ENCODE peak calls at places on chromosomes 12 and 14, in ten cellular contexts. One of them, this sample, is unnamed.

GRCh38 chr14:59294662-59294992 is 106.2 kb downstream of the DAAM1 start:
- DNase-seq in stimulated activated CD4-positive, alpha-beta T cell treated with anti-CD3 and anti-CD28 coated beads, Interleukin-4, amount 100 ng/mL, for 48 hours: no peak
- DNase-seq in HS-5: no peak
- DNase-seq in activated CD8-positive, alpha-beta memory T cell treated with anti-CD3 and anti-CD28 coated beads for 24 hours: no peak
- DNase-seq in EL: no peak
- DNase-seq in NCI-H1092: no peak
- DNase-seq in T-helper 2 cell: no peak
- DNase-seq in nephron progenitor cell: no peak
- DNase-seq in CD8-positive, alpha-beta T cell: no peak
- DNase-seq in left ventricle myocardium inferior: no peak
- DNase-seq in this sample: no peak

GRCh38 chr12:114311966-114312365 is 94.0 kb downstream of the TBX5 start:
- DNase-seq in stimulated activated CD4-positive, alpha-beta T cell treated with anti-CD3 and anti-CD28 coated beads, Interleukin-4, amount 100 ng/mL, for 48 hours: no peak
- DNase-seq in HS-5: no peak
- DNase-seq in activated CD8-positive, alpha-beta memory T cell treated with anti-CD3 and anti-CD28 coated beads for 24 hours: no peak
- DNase-seq in EL: peak
- DNase-seq in NCI-H1092: no peak
- DNase-seq in T-helper 2 cell: no peak
- DNase-seq in nephron progenitor cell: no peak
- DNase-seq in CD8-positive, alpha-beta T cell: no peak
- DNase-seq in left ventricle myocardium inferior: no peak
- DNase-seq in this sample: no peak

GRCh38 chr12:91620949-91621348 is 438.3 kb upstream of the DCN start:
- DNase-seq in stimulated activated CD4-positive, alpha-beta T cell treated with anti-CD3 and anti-CD28 coated beads, Interleukin-4, amount 100 ng/mL, for 48 hours: no peak
- DNase-seq in HS-5: no peak
- DNase-seq in activated CD8-positive, alpha-beta memory T cell treated with anti-CD3 and anti-CD28 coated beads for 24 hours: no peak
- DNase-seq in EL: peak
- DNase-seq in NCI-H1092: peak
- DNase-seq in T-helper 2 cell: no peak
- DNase-seq in nephron progenitor cell: no peak
- DNase-seq in CD8-positive, alpha-beta T cell: no peak
- DNase-seq in left ventricle myocardium inferior: no peak
- DNase-seq in this sample: no peak

GRCh38 chr12:19461986-19462385 is 22.7 kb downstream of the AEBP2 start:
- DNase-seq in stimulated activated CD4-positive, alpha-beta T cell treated with anti-CD3 and anti-CD28 coated beads, Interleukin-4, amount 100 ng/mL, for 48 hours: no peak
- DNase-seq in HS-5: no peak
- DNase-seq in activated CD8-positive, alpha-beta memory T cell treated with anti-CD3 and anti-CD28 coated beads for 24 hours: no peak
- DNase-seq in EL: no peak
- DNase-seq in NCI-H1092: no peak
- DNase-seq in T-helper 2 cell: no peak
- DNase-seq in nephron progenitor cell: no peak
- DNase-seq in CD8-positive, alpha-beta T cell: no peak
- DNase-seq in left ventricle myocardium inferior: no peak
- DNase-seq in this sample: no peak

GRCh38 chr14:24735984-24736630 is 102.1 kb upstream of the GZMB start:
- DNase-seq in stimulated activated CD4-positive, alpha-beta T cell treated with anti-CD3 and anti-CD28 coated beads, Interleukin-4, amount 100 ng/mL, for 48 hours: no peak
- DNase-seq in HS-5: no peak
- DNase-seq in activated CD8-positive, alpha-beta memory T cell treated with anti-CD3 and anti-CD28 coated beads for 24 hours: no peak
- DNase-seq in EL: no peak
- DNase-seq in NCI-H1092: no peak
- DNase-seq in T-helper 2 cell: no peak
- DNase-seq in nephron progenitor cell: no peak
- DNase-seq in CD8-positive, alpha-beta T cell: no peak
- DNase-seq in left ventricle myocardium inferior: no peak
- DNase-seq in this sample: no peak

GRCh38 chr14:101821528-101821927 is 60.0 kb downstream of the PPP2R5C start:
- DNase-seq in stimulated activated CD4-positive, alpha-beta T cell treated with anti-CD3 and anti-CD28 coated beads, Interleukin-4, amount 100 ng/mL, for 48 hours: no peak
- DNase-seq in HS-5: no peak
- DNase-seq in activated CD8-positive, alpha-beta memory T cell treated with anti-CD3 and anti-CD28 coated beads for 24 hours: peak
- DNase-seq in EL: no peak
- DNase-seq in NCI-H1092: no peak
- DNase-seq in T-helper 2 cell: no peak
- DNase-seq in nephron progenitor cell: no peak
- DNase-seq in CD8-positive, alpha-beta T cell: peak
- DNase-seq in left ventricle myocardium inferior: no peak
- DNase-seq in this sample: no peak

GRCh38 chr12:48197967-48198618 is 5.0 kb downstream of the OR10AD1 start:
- DNase-seq in stimulated activated CD4-positive, alpha-beta T cell treated with anti-CD3 and anti-CD28 coated beads, Interleukin-4, amount 100 ng/mL, for 48 hours: peak
- DNase-seq in HS-5: no peak
- DNase-seq in activated CD8-positive, alpha-beta memory T cell treated with anti-CD3 and anti-CD28 coated beads for 24 hours: peak
- DNase-seq in EL: peak
- DNase-seq in NCI-H1092: peak
- DNase-seq in T-helper 2 cell: peak
- DNase-seq in nephron progenitor cell: peak
- DNase-seq in CD8-positive, alpha-beta T cell: peak
- DNase-seq in left ventricle myocardium inferior: peak
- DNase-seq in this sample: peak

GRCh38 chr14:92747701-92748258 is 647 bp downstream of the LGMN start:
- DNase-seq in stimulated activated CD4-positive, alpha-beta T cell treated with anti-CD3 and anti-CD28 coated beads, Interleukin-4, amount 100 ng/mL, for 48 hours: no peak
- DNase-seq in HS-5: no peak
- DNase-seq in activated CD8-positive, alpha-beta memory T cell treated with anti-CD3 and anti-CD28 coated beads for 24 hours: no peak
- DNase-seq in EL: peak
- DNase-seq in NCI-H1092: no peak
- DNase-seq in T-helper 2 cell: no peak
- DNase-seq in nephron progenitor cell: no peak
- DNase-seq in CD8-positive, alpha-beta T cell: no peak
- DNase-seq in left ventricle myocardium inferior: no peak
- DNase-seq in this sample: no peak

GRCh38 chr12:127393896-127394295 is 873.1 kb upstream of the TMEM132C start:
- DNase-seq in stimulated activated CD4-positive, alpha-beta T cell treated with anti-CD3 and anti-CD28 coated beads, Interleukin-4, amount 100 ng/mL, for 48 hours: no peak
- DNase-seq in HS-5: no peak
- DNase-seq in activated CD8-positive, alpha-beta memory T cell treated with anti-CD3 and anti-CD28 coated beads for 24 hours: no peak
- DNase-seq in EL: peak
- DNase-seq in NCI-H1092: no peak
- DNase-seq in T-helper 2 cell: no peak
- DNase-seq in nephron progenitor cell: no peak
- DNase-seq in CD8-positive, alpha-beta T cell: no peak
- DNase-seq in left ventricle myocardium inferior: no peak
- DNase-seq in this sample: no peak

GRCh38 chr12:113689047-113689610 is 217.5 kb upstream of the LHX5 start:
- DNase-seq in stimulated activated CD4-positive, alpha-beta T cell treated with anti-CD3 and anti-CD28 coated beads, Interleukin-4, amount 100 ng/mL, for 48 hours: no peak
- DNase-seq in HS-5: no peak
- DNase-seq in activated CD8-positive, alpha-beta memory T cell treated with anti-CD3 and anti-CD28 coated beads for 24 hours: no peak
- DNase-seq in EL: no peak
- DNase-seq in NCI-H1092: no peak
- DNase-seq in T-helper 2 cell: no peak
- DNase-seq in nephron progenitor cell: no peak
- DNase-seq in CD8-positive, alpha-beta T cell: no peak
- DNase-seq in left ventricle myocardium inferior: no peak
- DNase-seq in this sample: no peak

GRCh38 chr14:65718629-65719028 is 306.1 kb downstream of the FUT8 start:
- DNase-seq in stimulated activated CD4-positive, alpha-beta T cell treated with anti-CD3 and anti-CD28 coated beads, Interleukin-4, amount 100 ng/mL, for 48 hours: no peak
- DNase-seq in HS-5: no peak
- DNase-seq in activated CD8-positive, alpha-beta memory T cell treated with anti-CD3 and anti-CD28 coated beads for 24 hours: no peak
- DNase-seq in EL: no peak
- DNase-seq in NCI-H1092: no peak
- DNase-seq in T-helper 2 cell: no peak
- DNase-seq in nephron progenitor cell: no peak
- DNase-seq in CD8-positive, alpha-beta T cell: no peak
- DNase-seq in left ventricle myocardium inferior: no peak
- DNase-seq in this sample: no peak

GRCh38 chr14:72527591-72527990 is 366.3 kb downstream of the DPF3 start:
- DNase-seq in stimulated activated CD4-positive, alpha-beta T cell treated with anti-CD3 and anti-CD28 coated beads, Interleukin-4, amount 100 ng/mL, for 48 hours: no peak
- DNase-seq in HS-5: no peak
- DNase-seq in activated CD8-positive, alpha-beta memory T cell treated with anti-CD3 and anti-CD28 coated beads for 24 hours: no peak
- DNase-seq in EL: no peak
- DNase-seq in NCI-H1092: no peak
- DNase-seq in T-helper 2 cell: no peak
- DNase-seq in nephron progenitor cell: no peak
- DNase-seq in CD8-positive, alpha-beta T cell: no peak
- DNase-seq in left ventricle myocardium inferior: no peak
- DNase-seq in this sample: no peak

GRCh38 chr12:74963867-74964331 is 245.7 kb downstream of the KCNC2 start:
- DNase-seq in stimulated activated CD4-positive, alpha-beta T cell treated with anti-CD3 and anti-CD28 coated beads, Interleukin-4, amount 100 ng/mL, for 48 hours: no peak
- DNase-seq in HS-5: no peak
- DNase-seq in activated CD8-positive, alpha-beta memory T cell treated with anti-CD3 and anti-CD28 coated beads for 24 hours: no peak
- DNase-seq in EL: no peak
- DNase-seq in NCI-H1092: no peak
- DNase-seq in T-helper 2 cell: no peak
- DNase-seq in nephron progenitor cell: no peak
- DNase-seq in CD8-positive, alpha-beta T cell: no peak
- DNase-seq in left ventricle myocardium inferior: no peak
- DNase-seq in this sample: no peak

GRCh38 chr14:52355526-52355925 is 41.4 kb downstream of the PTGER2 start:
- DNase-seq in stimulated activated CD4-positive, alpha-beta T cell treated with anti-CD3 and anti-CD28 coated beads, Interleukin-4, amount 100 ng/mL, for 48 hours: no peak
- DNase-seq in HS-5: no peak
- DNase-seq in activated CD8-positive, alpha-beta memory T cell treated with anti-CD3 and anti-CD28 coated beads for 24 hours: no peak
- DNase-seq in EL: no peak
- DNase-seq in NCI-H1092: no peak
- DNase-seq in T-helper 2 cell: no peak
- DNase-seq in nephron progenitor cell: peak
- DNase-seq in CD8-positive, alpha-beta T cell: no peak
- DNase-seq in left ventricle myocardium inferior: no peak
- DNase-seq in this sample: no peak

GRCh38 chr14:102831163-102831804 is 54.0 kb downstream of the TRAF3 start:
- DNase-seq in stimulated activated CD4-positive, alpha-beta T cell treated with anti-CD3 and anti-CD28 coated beads, Interleukin-4, amount 100 ng/mL, for 48 hours: no peak
- DNase-seq in HS-5: no peak
- DNase-seq in activated CD8-positive, alpha-beta memory T cell treated with anti-CD3 and anti-CD28 coated beads for 24 hours: no peak
- DNase-seq in EL: no peak
- DNase-seq in NCI-H1092: no peak
- DNase-seq in T-helper 2 cell: no peak
- DNase-seq in nephron progenitor cell: no peak
- DNase-seq in CD8-positive, alpha-beta T cell: no peak
- DNase-seq in left ventricle myocardium inferior: no peak
- DNase-seq in this sample: no peak

GRCh38 chr14:20631023-20631820 is 10.3 kb downstream of the OR6S1 start:
- DNase-seq in stimulated activated CD4-positive, alpha-beta T cell treated with anti-CD3 and anti-CD28 coated beads, Interleukin-4, amount 100 ng/mL, for 48 hours: peak
- DNase-seq in HS-5: no peak
- DNase-seq in activated CD8-positive, alpha-beta memory T cell treated with anti-CD3 and anti-CD28 coated beads for 24 hours: peak
- DNase-seq in EL: peak
- DNase-seq in NCI-H1092: no peak
- DNase-seq in T-helper 2 cell: no peak
- DNase-seq in nephron progenitor cell: peak
- DNase-seq in CD8-positive, alpha-beta T cell: no peak
- DNase-seq in left ventricle myocardium inferior: no peak
- DNase-seq in this sample: no peak

GRCh38 chr12:69007166-69007857 is 74.3 kb upstream of the CPM start:
- DNase-seq in stimulated activated CD4-positive, alpha-beta T cell treated with anti-CD3 and anti-CD28 coated beads, Interleukin-4, amount 100 ng/mL, for 48 hours: no peak
- DNase-seq in HS-5: peak
- DNase-seq in activated CD8-positive, alpha-beta memory T cell treated with anti-CD3 and anti-CD28 coated beads for 24 hours: no peak
- DNase-seq in EL: peak
- DNase-seq in NCI-H1092: peak
- DNase-seq in T-helper 2 cell: no peak
- DNase-seq in nephron progenitor cell: no peak
- DNase-seq in CD8-positive, alpha-beta T cell: no peak
- DNase-seq in left ventricle myocardium inferior: no peak
- DNase-seq in this sample: no peak

GRCh38 chr14:87066221-87066817 is 926.7 kb downstream of the GALC start:
- DNase-seq in stimulated activated CD4-positive, alpha-beta T cell treated with anti-CD3 and anti-CD28 coated beads, Interleukin-4, amount 100 ng/mL, for 48 hours: no peak
- DNase-seq in HS-5: no peak
- DNase-seq in activated CD8-positive, alpha-beta memory T cell treated with anti-CD3 and anti-CD28 coated beads for 24 hours: no peak
- DNase-seq in EL: no peak
- DNase-seq in NCI-H1092: no peak
- DNase-seq in T-helper 2 cell: no peak
- DNase-seq in nephron progenitor cell: no peak
- DNase-seq in CD8-positive, alpha-beta T cell: no peak
- DNase-seq in left ventricle myocardium inferior: no peak
- DNase-seq in this sample: no peak

GRCh38 chr12:132210223-132211055 is 66.2 kb downstream of the NOC4L start:
- DNase-seq in stimulated activated CD4-positive, alpha-beta T cell treated with anti-CD3 and anti-CD28 coated beads, Interleukin-4, amount 100 ng/mL, for 48 hours: no peak
- DNase-seq in HS-5: no peak
- DNase-seq in activated CD8-positive, alpha-beta memory T cell treated with anti-CD3 and anti-CD28 coated beads for 24 hours: no peak
- DNase-seq in EL: no peak
- DNase-seq in NCI-H1092: no peak
- DNase-seq in T-helper 2 cell: no peak
- DNase-seq in nephron progenitor cell: no peak
- DNase-seq in CD8-positive, alpha-beta T cell: no peak
- DNase-seq in left ventricle myocardium inferior: no peak
- DNase-seq in this sample: no peak